ENCODE peak calls at places on chromosomes 5 and 9, in five cellular contexts. K, G, X, R and O are unnamed samples.

GRCh38 chr9:133725886-133726285 is 12.3 kb downstream of the SARDH start:
- DNase-seq in G (no peak), K (no peak), X (no peak), R (peak; percentile 8), O (no peak)

GRCh38 chr5:77294212-77294611 is 83.7 kb downstream of the PDE8B start:
- DNase-seq in K (no peak), R (no peak), G (no peak), X (no peak), O (no peak)

GRCh38 chr9:27112235-27112634 is 3.2 kb downstream of the TEK start:
- DNase-seq in K (no peak), R (no peak), G (no peak), X (no peak), O (no peak)

GRCh38 chr5:151092750-151093149 is 11.9 kb upstream of the TNIP1 start:
- DNase-seq in X (peak; percentile 86), G (no peak), R (no peak), K (no peak), O (no peak)

GRCh38 chr5:140267201-140267540 is 35.7 kb downstream of the PFDN1 start:
- DNase-seq in R (no peak), K (no peak), X (no peak), G (peak; percentile 60), O (no peak)

GRCh38 chr9:30597609-30598008 is 1786.8 kb upstream of the ACO1 start:
- DNase-seq in R (no peak), K (no peak), X (no peak), G (no peak), O (no peak)

GRCh38 chr9:37710039-37710438 is 43.6 kb upstream of the TRMT10B start:
- DNase-seq in G (no peak), X (no peak), K (no peak), R (no peak), O (no peak)

GRCh38 chr5:61450170-61450815 is 118.2 kb downstream of the ZSWIM6 start:
- DNase-seq in K (peak; percentile 46), R (peak; percentile 44), G (no peak), X (peak; percentile 62), O (no peak)

GRCh38 chr9:81855538-81855937 is 72.7 kb upstream of the SPATA31D4 start:
- DNase-seq in G (no peak), K (no peak), R (no peak), X (peak; percentile 62), O (no peak)

GRCh38 chr5:55899344-55899743 is 48.2 kb downstream of the IL31RA start:
- DNase-seq in X (peak; percentile 51), R (no peak), K (no peak), G (no peak), O (no peak)

GRCh38 chr5:116733995-116734716 is 159.5 kb upstream of the SEMA6A start:
- DNase-seq in G (peak; percentile 10), R (no peak), X (no peak), K (no peak), O (no peak)

GRCh38 chr9:89139450-89139849 is 39.2 kb downstream of the SHC3 start:
- DNase-seq in X (no peak), K (no peak), G (no peak), R (no peak), O (no peak)

GRCh38 chr9:124776613-124776951 is 351 bp upstream of the OLFML2A start:
- DNase-seq in K (no peak), X (no peak), R (no peak), G (no peak), O (no peak)

GRCh38 chr9:107999890-108000289 is 510.3 kb upstream of the KLF4 start:
- DNase-seq in K (no peak), X (peak; percentile 40), G (no peak), R (no peak), O (no peak)

GRCh38 chr5:60638300-60638699 is 61.7 kb downstream of the DEPDC1B start:
- DNase-seq in K (no peak), G (no peak), R (no peak), X (no peak), O (no peak)

GRCh38 chr5:116600876-116601275 is 26.3 kb upstream of the SEMA6A start:
- DNase-seq in R (no peak), G (no peak), K (no peak), X (no peak), O (no peak)

GRCh38 chr9:92640398-92641091 is 29.4 kb downstream of the IPPK start:
- DNase-seq in X (no peak), K (peak; percentile 12), G (no peak), R (no peak), O (no peak)

GRCh38 chr5:130541617-130542221 is 623.3 kb downstream of the HINT1 start:
- DNase-seq in G (no peak), R (no peak), X (peak; percentile 86), K (no peak), O (no peak)

GRCh38 chr5:35671516-35671915 is 53.9 kb downstream of the SPEF2 start:
- DNase-seq in G (no peak), X (no peak), R (no peak), K (no peak), O (no peak)

GRCh38 chr5:32013658-32014057 is 160.5 kb downstream of the GOLPH3 start:
- DNase-seq in G (peak; percentile 38), R (no peak), X (no peak), K (no peak), O (no peak)

GRCh38 chr5:147411612-147412310 is 98.1 kb downstream of the DPYSL3 start:
- DNase-seq in X (no peak), R (no peak), G (no peak), K (no peak), O (no peak)

GRCh38 chr5:80870442-80870841 is 89.7 kb upstream of the RASGRF2 start:
- DNase-seq in X (no peak), G (no peak), R (no peak), K (no peak), O (no peak)

GRCh38 chr5:109705596-109705995 is 15.9 kb downstream of the MAN2A1 start:
- DNase-seq in X (no peak), R (no peak), K (no peak), G (peak; percentile 20), O (no peak)

GRCh38 chr9:91429501-91429900 is 5.9 kb upstream of the NFIL3 start:
- DNase-seq in G (no peak), X (no peak), R (no peak), K (no peak), O (no peak)

GRCh38 chr5:138725153-138725884 is 27.9 kb upstream of the CTNNA1 start:
- DNase-seq in K (peak; percentile 26), R (peak; percentile 27), X (peak; percentile 91), G (peak; percentile 66), O (no peak)

GRCh38 chr9:36029765-36030528 is 6.8 kb upstream of the RECK start:
- DNase-seq in G (no peak), K (no peak), X (peak; percentile 86), R (no peak), O (no peak)

GRCh38 chr5:149853019-149853648 is 91.5 kb downstream of the PDE6A start:
- DNase-seq in X (peak; percentile 87), K (peak; percentile 80), R (peak; percentile 68), G (peak; percentile 91), O (no peak)

GRCh38 chr5:110823571-110823970 is 84.8 kb downstream of the SLC25A46 start:
- DNase-seq in R (no peak), G (no peak), X (no peak), K (no peak), O (no peak)

GRCh38 chr9:72997387-72997995 is 44.6 kb upstream of the ALDH1A1 start:
- DNase-seq in K (no peak), G (no peak), R (peak; percentile 41), X (no peak), O (no peak)

GRCh38 chr5:148011407-148012124 is 52.2 kb upstream of the SPINK5 start:
- DNase-seq in X (peak; percentile 98), R (no peak), G (no peak), K (no peak), O (no peak)

DNA sequence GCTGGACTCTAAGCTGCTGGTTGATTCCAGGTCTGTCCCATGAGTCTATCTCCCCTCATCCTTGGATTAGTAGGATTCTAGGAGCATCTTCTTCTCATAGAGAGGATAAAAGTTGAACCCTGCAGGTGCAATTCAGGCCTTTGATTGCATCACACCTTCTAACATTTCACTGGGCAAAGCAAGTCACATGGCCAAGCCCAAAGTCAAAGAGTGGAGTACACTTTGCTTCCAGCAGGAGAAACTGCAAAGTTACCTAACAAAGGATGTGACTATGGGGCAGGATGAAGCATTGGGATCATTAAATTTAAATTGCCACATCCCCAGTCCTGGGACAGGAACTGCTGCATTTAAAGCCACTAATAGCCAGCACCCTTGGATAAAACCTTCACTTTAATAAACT is 51.0 kb upstream of the EGFLAM start:
- DNase-seq in X (peak; percentile 32), R (no peak), G (no peak), K (no peak), O (no peak)
- TF ChIP-seq CTCF in X (no peak), R (no peak), G (no peak), K (no peak), O (no peak)

GRCh38 chr5:53128481-53128880 is 18.9 kb upstream of the MOCS2 start:
- DNase-seq in X (no peak), G (no peak), K (no peak), R (no peak), O (no peak)
- H3K4me3 ChIP-seq in X (no peak overlapping the region), G (no peak overlapping the region), K (no peak overlapping the region), R (no peak overlapping the region), O (no peak overlapping the region)

GRCh38 chr5:5456858-5457257 is 34.4 kb downstream of the ICE1 start:
- DNase-seq in R (no peak), G (no peak), X (no peak), K (no peak), O (no peak)
- TF ChIP-seq CTCF in R (no peak), G (no peak), X (no peak), K (no peak), O (no peak)

DNA sequence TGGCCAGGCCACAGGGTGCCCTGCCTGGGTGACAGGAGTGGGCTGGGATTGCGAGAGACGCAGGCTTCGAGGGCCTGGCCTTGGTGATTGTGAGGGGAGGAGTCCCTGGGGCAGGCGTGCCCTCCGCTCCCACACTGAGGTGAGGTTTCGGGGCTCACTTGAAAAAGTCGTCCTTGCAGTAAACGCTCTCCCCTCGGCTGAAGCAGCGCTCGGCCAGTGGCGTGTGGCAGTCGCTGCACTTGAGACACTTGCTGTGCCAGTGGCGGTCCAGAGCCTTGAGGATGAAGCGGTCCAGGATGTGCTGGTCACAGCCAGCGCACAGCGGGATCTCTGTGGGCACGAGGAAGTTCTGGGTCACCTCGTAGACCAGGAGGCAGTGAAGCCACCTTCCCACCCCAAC is 4.5 kb downstream of the LHX3 start:
- DNase-seq in X (no peak), R (no peak), K (no peak), G (no peak), O (no peak)
- H3K4me3 ChIP-seq in X (no peak overlapping the region), R (no peak overlapping the region), K (no peak overlapping the region), G (no peak overlapping the region), O (no peak overlapping the region)